ENCODE peak calls at places on chromosomes 6 and 20, in nine cellular contexts. S is transverse colon, K is esophagus muscularis mucosa, N is SK-N-SH, Z is suprapubic skin, O is HepG2, I is ovary, L is stomach, R is upper lobe of left lung. B is an unnamed sample.
A peak's percentile ranks its signal among the peaks of the same experiment; 100 is the strongest.

GRCh38 chr6:53151676-53152075 is 3.0 kb upstream of the GCM1 start:
- DNase-seq in L (no peak), K (no peak), I (no peak), O (peak; percentile 40), S (no peak), Z (no peak), N (no peak), R (no peak), B (no peak)

GRCh38 chr6:94494500-94494899 is 1075.1 kb upstream of the EPHA7 start:
- DNase-seq in Z (no peak), L (no peak), N (no peak), R (no peak), S (no peak), O (no peak), K (no peak), I (no peak), B (no peak)

GRCh38 chr6:117920493-117920845 is 13.4 kb downstream of the SLC35F1 start:
- DNase-seq in O (peak; percentile 56), K (no peak), S (no peak), N (no peak), I (no peak), Z (no peak), R (no peak), L (no peak), B (no peak)

GRCh38 chr6:72669324-72669723 is 47.5 kb downstream of the KCNQ5 start:
- DNase-seq in S (no peak), L (no peak), N (no peak), Z (no peak), K (no peak), I (no peak), O (no peak), R (no peak), B (no peak)

GRCh38 chr6:136921521-136921935 is 573 bp upstream of the SLC35D3 start:
- DNase-seq in I (peak; percentile 25), N (peak; percentile 85), Z (no peak), L (no peak), S (peak; percentile 25), R (peak; percentile 87), O (no peak), K (no peak), B (no peak)

GRCh38 chr6:16405349-16405865 is 167.0 kb downstream of the GMPR start:
- DNase-seq in S (no peak), K (no peak), R (no peak), L (no peak), N (no peak), I (no peak), O (no peak), Z (no peak), B (no peak)

GRCh38 chr20:19609642-19610223 is 148.3 kb upstream of the RIN2 start:
- DNase-seq in N (no peak), R (no peak), L (no peak), I (no peak), O (peak; percentile 98), Z (no peak), S (no peak), K (no peak), B (no peak)

GRCh38 chr6:154974485-154975149 is 20.5 kb upstream of the TIAM2 start:
- DNase-seq in K (no peak), R (no peak), O (no peak), I (no peak), S (no peak), N (no peak), Z (no peak), L (no peak), B (no peak)

GRCh38 chr6:39362487-39362865 is 40.0 kb upstream of the KCNK16 start:
- DNase-seq in I (no peak), L (no peak), N (peak; percentile 50), S (no peak), O (no peak), K (no peak), R (no peak), Z (no peak), B (no peak)

GRCh38 chr6:145042559-145042958 is 692.8 kb downstream of the EPM2A start:
- DNase-seq in R (no peak), N (no peak), K (no peak), S (no peak), I (no peak), Z (no peak), L (no peak), O (peak; percentile 33), B (no peak)

GRCh38 chr20:49288784-49289696 is 11.2 kb upstream of the ZNFX1 start:
- DNase-seq in O (no peak), Z (no peak), R (no peak), I (no peak), N (no peak), S (no peak), L (no peak), K (no peak), B (no peak)

GRCh38 chr20:15214051-15214450 is 876.6 kb upstream of the FLRT3 start:
- DNase-seq in S (no peak), K (no peak), O (no peak), Z (no peak), I (no peak), L (no peak), R (no peak), N (no peak), B (no peak)

GRCh38 chr6:36829919-36830544 is 9.2 kb downstream of the CPNE5 start:
- DNase-seq in R (no peak), O (peak; percentile 98), N (no peak), S (peak; percentile 58), K (no peak), L (peak; percentile 84), I (peak; percentile 84), Z (peak; percentile 78), B (peak; percentile 43)

GRCh38 chr6:47780510-47781356 is 1.1 kb upstream of the OPN5 start:
- DNase-seq in N (peak; percentile 23), Z (no peak), O (peak; percentile 62), I (no peak), L (peak; percentile 30), K (no peak), R (no peak), S (peak; percentile 22), B (peak; percentile 30)

GRCh38 chr20:9838378-9839295 is at the start of gene PAK5:
- DNase-seq in N (peak; percentile 94), S (no peak), L (peak; percentile 79), Z (no peak), K (no peak), I (peak; percentile 37), O (peak; percentile 53), R (peak; percentile 82), B (no peak)

GRCh38 chr20:52193886-52194545 is 2.4 kb upstream of the ZFP64 start:
- DNase-seq in Z (no peak), S (peak; percentile 56), L (no peak), N (no peak), I (no peak), R (no peak), O (no peak), K (no peak), B (no peak)

GRCh38 chr6:149071997-149072396 is 245.5 kb upstream of the TAB2 start:
- DNase-seq in Z (no peak), R (no peak), S (no peak), O (no peak), L (no peak), I (no peak), N (no peak), K (no peak), B (no peak)

GRCh38 chr20:57030611-57031600 is 235.5 kb downstream of the BMP7 start:
- DNase-seq in L (no peak), Z (no peak), N (peak; percentile 29), S (no peak), O (no peak), K (no peak), R (no peak), I (no peak), B (no peak)

GRCh38 chr6:96794980-96795379 is 42.3 kb downstream of the GPR63 start:
- DNase-seq in O (no peak), I (no peak), N (no peak), R (no peak), Z (no peak), K (no peak), L (no peak), S (no peak), B (no peak)

DNA sequence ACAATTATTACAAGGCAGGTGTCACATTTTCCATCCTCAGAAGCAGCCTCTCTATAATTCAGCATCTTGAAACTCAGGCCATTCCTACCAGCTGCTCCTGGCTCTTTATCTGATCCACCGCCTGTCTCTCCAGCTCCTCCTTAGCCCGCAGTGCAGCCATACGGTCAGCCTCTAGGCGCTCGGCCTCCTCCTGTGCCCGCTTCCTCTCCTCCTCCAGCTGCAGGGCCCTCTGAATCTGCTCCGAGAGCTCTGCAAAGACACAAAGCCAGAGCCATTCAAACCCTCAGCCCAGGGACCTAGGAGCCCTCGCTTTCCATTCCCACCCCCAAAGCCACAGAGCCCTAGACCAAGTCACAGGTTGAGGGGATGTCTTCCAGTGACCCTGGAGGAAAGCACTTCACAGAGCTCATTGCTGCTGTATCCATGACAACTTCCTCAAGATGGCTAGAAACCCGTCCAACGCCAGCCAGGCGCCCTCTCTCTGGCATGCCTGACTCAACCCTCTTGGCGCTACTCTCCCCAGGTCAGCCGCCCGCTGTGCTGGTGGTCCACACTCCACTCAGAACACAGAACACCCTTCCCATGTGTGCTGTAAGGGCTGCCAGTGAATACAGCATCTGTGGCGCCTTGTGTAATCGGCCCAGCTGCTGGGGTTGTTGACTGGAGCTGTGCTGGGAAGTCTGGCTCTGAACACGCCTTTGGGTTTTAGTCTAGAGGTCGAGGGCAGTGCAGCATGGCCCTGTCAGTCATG is 49.3 kb downstream of the EZR start:
- DNase-seq in L (no peak), Z (no peak), I (no peak), K (no peak), O (no peak), S (no peak), R (peak; percentile 39), N (no peak), B (peak; percentile 52)
- TF ChIP-seq EP300 in L (no peak), Z (no peak), I (no peak), K (no peak), O (no peak), S (no peak), R (no peak), N (no peak), B (no peak)

GRCh38 chr6:1474205-1474604 is 84.8 kb downstream of the FOXF2 start:
- DNase-seq in R (no peak), O (no peak), Z (no peak), I (no peak), L (no peak), N (no peak), K (no peak), S (no peak), B (no peak)
- TF ChIP-seq CTCF in R (no peak), O (no peak), Z (no peak), I (no peak), L (no peak), N (peak; percentile 10), K (no peak), S (no peak), B (no peak)

GRCh38 chr6:35021014-35021413 is 120.1 kb downstream of the TCP11 start:
- DNase-seq in Z (no peak), R (no peak), L (peak; percentile 47), N (no peak), S (no peak), O (no peak), K (no peak), I (peak; percentile 42), B (no peak)
- H3K27ac ChIP-seq in Z (peak overlapping the region; percentile 6), R (peak overlapping the region; percentile 91), L (peak overlapping the region; percentile 91), N (no peak overlapping the region), S (peak overlapping the region; percentile 93), O (no peak overlapping the region), K (peak overlapping the region; percentile 99), I (no peak overlapping the region), B (peak overlapping the region; percentile 97)

DNA sequence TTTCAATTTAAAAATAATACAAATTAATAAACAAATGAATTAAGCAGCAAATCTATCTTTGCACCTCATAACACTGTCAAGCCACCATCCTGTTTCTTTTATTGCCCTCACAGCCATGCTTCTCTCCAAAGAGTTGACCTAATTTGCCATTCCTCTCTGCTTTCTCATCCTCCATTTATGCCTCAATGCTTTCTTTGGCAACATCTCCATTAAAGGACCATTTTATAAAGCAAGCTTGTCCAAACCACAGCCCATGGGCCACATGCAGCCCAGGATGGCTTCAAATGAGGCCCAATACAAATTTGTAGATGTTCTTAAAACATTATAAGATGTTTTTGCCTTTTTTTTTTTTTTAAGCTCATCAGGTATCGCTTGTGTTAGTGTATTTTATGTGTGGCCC is 26.4 kb upstream of the MEI4 start:
- DNase-seq in O (no peak), K (no peak), L (no peak), I (no peak), R (no peak), N (no peak), Z (no peak), S (no peak), B (no peak)
- TF ChIP-seq EP300 in O (no peak), K (no peak), L (no peak), I (no peak), R (no peak), N (no peak), Z (no peak), S (no peak), B (no peak)

B was measured in tibial nerve.